ENCODE peak calls at places on chromosomes 16 and 17, in seven cellular contexts. C is HFFc6; K is B cell; M is AG09319; E is brain microvascular endothelial cell; L is CD8-positive, alpha-beta T cell; P is heart left ventricle. I is an unnamed sample.
A peak's percentile ranks its signal among the peaks of the same experiment; 100 is the strongest.

GRCh38 chr16:55033225-55034156 is 102.8 kb downstream of the IRX5 start:
- DNase-seq in C (no peak), K (no peak), M (no peak), E (no peak), L (no peak), P (no peak), I (no peak)

GRCh38 chr17:7438050-7438614 is 1.2 kb upstream of the FGF11 start:
- DNase-seq in C (no peak), K (peak; percentile 73), M (no peak), E (no peak), L (no peak), P (peak; percentile 91), I (peak; percentile 80)

GRCh38 chr16:17467923-17468540 is 2.7 kb downstream of the XYLT1 start:
- DNase-seq in C (peak; percentile 59), K (no peak), M (peak; percentile 57), E (peak; percentile 14), L (no peak), P (peak; percentile 71), I (no peak)

GRCh38 chr17:41076788-41077187 is 7.2 kb upstream of the KRTAP4-7 start:
- DNase-seq in C (no peak), K (no peak), M (no peak), E (no peak), L (no peak), P (no peak), I (no peak)

GRCh38 chr16:87853411-87854052 is 15.8 kb downstream of the SLC7A5 start:
- DNase-seq in C (peak; percentile 88), K (peak; percentile 85), M (peak; percentile 88), E (peak; percentile 83), L (peak; percentile 87), P (peak; percentile 95), I (peak; percentile 97)

GRCh38 chr16:87956771-87957279 is 5.6 kb downstream of the BANP start:
- DNase-seq in C (peak; percentile 30), K (no peak), M (no peak), E (peak; percentile 40), L (no peak), P (no peak), I (no peak)

GRCh38 chr17:66351053-66351452 is 48.6 kb downstream of the PRKCA start:
- DNase-seq in C (no peak), K (no peak), M (no peak), E (no peak), L (no peak), P (no peak), I (no peak)

GRCh38 chr17:28698253-28698941 is 13.3 kb downstream of the PROCA1 start:
- DNase-seq in C (no peak), K (no peak), M (no peak), E (no peak), L (no peak), P (no peak), I (no peak)

GRCh38 chr17:9451919-9452318 is 123.7 kb downstream of the STX8 start:
- DNase-seq in C (no peak), K (no peak), M (no peak), E (no peak), L (no peak), P (no peak), I (no peak)

GRCh38 chr17:68057531-68057952 is 22.0 kb downstream of the KPNA2 start:
- DNase-seq in C (peak; percentile 56), K (no peak), M (no peak), E (peak; percentile 58), L (peak; percentile 19), P (no peak), I (no peak)

GRCh38 chr16:60771138-60771537 is 1265.1 kb downstream of the CDH8 start:
- DNase-seq in C (no peak), K (no peak), M (no peak), E (no peak), L (no peak), P (no peak), I (no peak)

GRCh38 chr16:546909-547770 is 13.1 kb upstream of the PRR35 start:
- DNase-seq in C (no peak), K (peak; percentile 64), M (no peak), E (no peak), L (no peak), P (peak; percentile 85), I (no peak)

GRCh38 chr17:18040287-18040858 is 1.2 kb downstream of the GID4 start:
- DNase-seq in C (no peak), K (no peak), M (no peak), E (no peak), L (no peak), P (no peak), I (no peak)

GRCh38 chr16:19232988-19233387 is 52.5 kb upstream of the CLEC19A start:
- DNase-seq in C (no peak), K (no peak), M (no peak), E (no peak), L (no peak), P (no peak), I (no peak)

GRCh38 chr16:49400611-49401010 is 27.0 kb downstream of the C16orf78 start:
- DNase-seq in C (no peak), K (no peak), M (no peak), E (no peak), L (no peak), P (no peak), I (no peak)

GRCh38 chr17:1122681-1123396 is 56.9 kb downstream of the ABR start:
- DNase-seq in C (peak; percentile 39), K (peak; percentile 91), M (no peak), E (peak; percentile 35), L (peak; percentile 69), P (peak; percentile 93), I (peak; percentile 78)

GRCh38 chr16:30805370-30806169 is 18.6 kb upstream of the ZNF629 start:
- DNase-seq in C (peak; percentile 56), K (peak; percentile 80), M (peak; percentile 45), E (peak; percentile 59), L (no peak), P (peak; percentile 95), I (peak; percentile 66)

GRCh38 chr16:15856901-15857778 is at the start of gene MYH11:
- DNase-seq in C (no peak), K (peak; percentile 36), M (no peak), E (no peak), L (no peak), P (no peak), I (no peak)

GRCh38 chr17:60514500-60514899 is 11.5 kb downstream of the APPBP2 start:
- DNase-seq in C (no peak), K (no peak), M (no peak), E (no peak), L (no peak), P (no peak), I (no peak)

GRCh38 chr17:81401727-81402529 is 6.7 kb downstream of the BAHCC1 start:
- DNase-seq in C (no peak), K (peak; percentile 80), M (no peak), E (no peak), L (no peak), P (no peak), I (no peak)

GRCh38 chr16:86457621-86458456 is 52.5 kb upstream of the FOXF1 start:
- DNase-seq in C (peak; percentile 62), K (no peak), M (peak; percentile 80), E (peak; percentile 5), L (no peak), P (no peak), I (no peak)

GRCh38 chr17:55237826-55238196 is 26.9 kb upstream of the HLF start:
- DNase-seq in C (no peak), K (no peak), M (no peak), E (no peak), L (no peak), P (no peak), I (no peak)
- TF ChIP-seq CTCF in C (no peak), K (no peak), M (no peak), E (no peak), L (no peak), P (no peak), I (no peak)

GRCh38 chr17:4032738-4033137 is 68.5 kb upstream of the ATP2A3 start:
- DNase-seq in C (no peak), K (no peak), M (no peak), E (no peak), L (no peak), P (no peak), I (no peak)
- TF ChIP-seq CTCF in C (no peak), K (no peak), M (no peak), E (peak; percentile 9), L (no peak), P (no peak), I (no peak)

DNA sequence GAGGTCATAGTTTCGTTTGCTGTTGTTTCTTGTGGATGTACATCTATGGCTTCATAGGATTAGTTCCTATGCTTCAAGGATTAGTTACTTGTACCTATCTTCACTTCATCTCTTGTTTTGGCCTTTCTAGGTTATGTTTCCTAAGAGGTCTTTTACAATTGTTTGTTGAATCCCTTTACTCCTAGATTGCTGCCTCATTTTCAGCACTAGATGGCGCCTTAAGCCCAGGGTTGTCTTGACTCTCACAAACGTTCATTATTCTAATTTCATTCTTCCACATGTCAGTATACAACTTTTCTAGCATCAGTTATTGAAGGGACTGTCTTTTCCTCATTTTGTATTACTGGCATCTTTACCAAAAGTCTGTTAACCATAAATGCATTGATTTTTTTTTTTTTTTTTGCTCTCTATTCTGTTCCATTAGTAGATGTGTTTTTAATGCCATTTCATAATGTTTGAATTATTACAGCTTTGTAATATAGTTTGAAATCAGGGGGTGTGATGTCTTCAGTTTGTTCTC is 45.0 kb upstream of the NACA2 start:
- DNase-seq in C (peak; percentile 49), K (peak; percentile 8), M (no peak), E (peak; percentile 55), L (peak; percentile 15), P (no peak), I (no peak)
- TF ChIP-seq CTCF in C (peak; percentile 91), K (peak; percentile 86), M (peak; percentile 82), E (peak; percentile 82), L (peak; percentile 49), P (peak; percentile 16), I (peak; percentile 75)

GRCh38 chr17:55577687-55578086 is 66.4 kb upstream of the SMIM36 start:
- DNase-seq in C (no peak), K (no peak), M (no peak), E (peak; percentile 32), L (no peak), P (peak; percentile 68), I (no peak)

GRCh38 chr17:55576237-55576998 is 65.2 kb upstream of the SMIM36 start:
- DNase-seq in C (peak; percentile 80), K (peak; percentile 46), M (peak; percentile 44), E (peak; percentile 90), L (no peak), P (no peak), I (no peak)

GRCh38 chr17:55577011-55577586 is 65.8 kb upstream of the SMIM36 start:
- DNase-seq in C (peak; percentile 77), K (no peak), M (no peak), E (peak; percentile 81), L (no peak), P (peak; percentile 72), I (peak; percentile 76)

GRCh38 chr17:55572599-55572998 is 61.3 kb upstream of the SMIM36 start:
- DNase-seq in C (no peak), K (no peak), M (no peak), E (no peak), L (no peak), P (no peak), I (no peak)

DNA sequence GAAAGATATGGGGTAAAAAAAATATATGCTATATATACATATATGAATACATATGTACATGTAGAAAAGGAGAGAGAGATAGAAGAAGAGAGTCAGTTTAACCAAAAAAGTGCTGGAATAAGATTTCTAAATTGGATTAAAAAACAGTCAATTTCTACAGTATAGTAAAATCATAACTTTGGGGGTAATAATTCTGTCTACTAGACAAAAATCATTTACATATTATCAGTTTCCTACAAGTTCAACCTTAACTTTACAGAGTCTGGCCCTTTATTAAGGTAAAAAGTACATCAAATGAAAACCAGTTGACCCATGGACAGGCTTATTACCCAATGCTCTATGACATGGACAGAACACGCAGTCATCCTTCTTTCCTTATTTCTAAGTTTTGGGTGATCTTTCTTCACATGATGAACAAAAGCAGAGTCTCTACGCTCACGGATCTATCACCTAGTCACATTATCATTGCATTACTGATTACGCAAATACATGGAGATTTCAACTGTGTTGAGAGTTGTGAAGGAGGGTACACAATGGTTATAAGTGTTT is 63.9 kb upstream of the SMIM36 start:
- DNase-seq in C (no peak), K (no peak), M (no peak), E (no peak), L (no peak), P (no peak), I (no peak)
- TF ChIP-seq CTCF in C (no peak), K (no peak), M (no peak), E (no peak), L (no peak), P (no peak), I (no peak)